ENCODE peak calls at places on chromosomes 11 and 22, in ten cellular contexts. W, O, J, R, E, X, G, S, F and Z are unnamed samples.

GRCh38 chr11:68025047-68025446 is 5.4 kb upstream of the NDUFS8 start:
- DNase-seq in W (no peak), E (no peak), S (peak), O (no peak), F (peak), R (no peak), G (no peak), X (no peak), J (no peak), Z (no peak)

GRCh38 chr11:122062763-122063162 is 53.3 kb downstream of the BLID start:
- DNase-seq in R (no peak), W (no peak), E (no peak), F (no peak), S (no peak), G (no peak), J (no peak), O (no peak), X (no peak), Z (no peak)

GRCh38 chr11:86702387-86702983 is 30.1 kb upstream of the ME3 start:
- DNase-seq in F (no peak), R (no peak), S (no peak), J (no peak), E (no peak), G (no peak), X (no peak), O (no peak), W (no peak), Z (no peak)

GRCh38 chr11:61529537-61530225 is 21.1 kb downstream of the LRRC10B start:
- DNase-seq in S (no peak), E (peak), O (no peak), G (no peak), J (no peak), R (no peak), W (no peak), X (no peak), F (no peak), Z (no peak)

GRCh38 chr22:38843201-38843715 is 570 bp downstream of the NPTXR start:
- DNase-seq in X (peak), R (no peak), G (peak), O (peak), W (peak), S (peak), J (peak), E (no peak), F (peak), Z (peak)

GRCh38 chr11:35011389-35011788 is 95.0 kb downstream of the PDHX start:
- DNase-seq in O (no peak), G (peak), S (no peak), F (no peak), J (no peak), R (no peak), X (no peak), W (no peak), E (no peak), Z (no peak)

GRCh38 chr22:39732625-39733024 is 160.9 kb downstream of the ENTHD1 start:
- DNase-seq in S (no peak), G (peak), J (no peak), W (no peak), R (no peak), O (no peak), F (no peak), E (no peak), X (no peak), Z (no peak)

GRCh38 chr11:47577460-47578041 is 1.2 kb downstream of the KBTBD4 start:
- DNase-seq in J (no peak), X (no peak), E (no peak), R (no peak), F (no peak), W (no peak), O (no peak), G (no peak), S (no peak), Z (no peak)

GRCh38 chr22:35681454-35682050 is 33.3 kb downstream of the APOL6 start:
- DNase-seq in E (no peak), S (no peak), X (no peak), W (no peak), R (no peak), F (no peak), O (no peak), J (no peak), G (no peak), Z (no peak)

GRCh38 chr22:20567993-20568417 is 60.6 kb downstream of the MED15 start:
- DNase-seq in X (peak), G (peak), R (no peak), E (no peak), S (no peak), J (no peak), O (no peak), F (no peak), W (no peak), Z (no peak)

GRCh38 chr11:1825039-1825740 is 9.6 kb upstream of the SYT8 start:
- DNase-seq in J (no peak), R (peak), X (no peak), G (no peak), W (peak), S (peak), E (peak), F (peak), O (no peak), Z (no peak)

GRCh38 chr11:92979176-92979575 is 9.7 kb downstream of the MTNR1B start:
- DNase-seq in G (peak), E (no peak), F (no peak), W (no peak), R (no peak), X (no peak), S (no peak), J (no peak), O (no peak), Z (no peak)

GRCh38 chr11:64251986-64252837 is 882 bp downstream of the PLCB3 start:
- DNase-seq in F (no peak), S (peak), J (no peak), E (no peak), G (peak), X (no peak), W (peak), O (no peak), R (peak), Z (no peak)